ENCODE peak calls at places on chromosomes 4 and X, in four cellular contexts. N, V, Q and L are unnamed samples.

GRCh38 chr4:159035570-159035969 is 67.3 kb upstream of the RAPGEF2 start:
- DNase-seq in N (no peak), V (no peak), Q (no peak), L (no peak)

GRCh38 chr4:181957088-181957487 is 286.1 kb upstream of the TENM3 start:
- DNase-seq in N (peak), V (no peak), Q (no peak), L (peak)

GRCh38 chrX:150088766-150089518 is 150.7 kb upstream of the EOLA2 start:
- DNase-seq in N (no peak), V (no peak), Q (no peak), L (no peak)

GRCh38 chrX:86604620-86605019 is 456.4 kb downstream of the DACH2 start:
- DNase-seq in N (no peak), V (no peak), Q (no peak), L (no peak)

GRCh38 chr4:164304240-164304639 is 449.7 kb upstream of the SMIM31 start:
- DNase-seq in N (no peak), V (no peak), Q (no peak), L (no peak)

GRCh38 chrX:13646154-13646549 is 6.8 kb upstream of the TCEANC start:
- DNase-seq in N (peak), V (no peak), Q (peak), L (peak)

GRCh38 chrX:42902513-42902912 is 124.5 kb upstream of the PPP1R2C start:
- DNase-seq in N (no peak), V (no peak), Q (no peak), L (no peak)

GRCh38 chr4:140947507-140947906 is 185.8 kb downstream of the RNF150 start:
- DNase-seq in N (peak), V (no peak), Q (no peak), L (peak)

GRCh38 chr4:80340036-80340435 is 4.5 kb downstream of the CFAP299 start:
- DNase-seq in N (peak), V (no peak), Q (no peak), L (no peak)

GRCh38 chr4:3291969-3292570 is 751 bp upstream of the RGS12 start:
- DNase-seq in N (peak), V (no peak), Q (no peak), L (no peak)

GRCh38 chr4:25702848-25703247 is 47.2 kb downstream of the SLC34A2 start:
- DNase-seq in N (peak), V (no peak), Q (no peak), L (no peak)

GRCh38 chr4:72858328-72858727 is 211.2 kb downstream of the COX18 start:
- DNase-seq in N (peak), V (no peak), Q (no peak), L (no peak)

GRCh38 chr4:121479801-121480200 is 99.0 kb upstream of the QRFPR start:
- DNase-seq in N (peak), V (no peak), Q (no peak), L (no peak)

GRCh38 chr4:40990899-40991265 is 223.5 kb downstream of the APBB2 start:
- DNase-seq in N (no peak), V (no peak), Q (no peak), L (no peak)

GRCh38 chr4:572594-572993 is 3.5 kb downstream of the TMEM271 start:
- DNase-seq in N (no peak), V (no peak), Q (no peak), L (no peak)

GRCh38 chr4:79662651-79663050 is 254.6 kb upstream of the GK2 start:
- DNase-seq in N (no peak), V (no peak), Q (no peak), L (no peak)

GRCh38 chrX:11944486-11944885 is 186.4 kb downstream of the MSL3 start:
- DNase-seq in N (peak), V (no peak), Q (no peak), L (peak)

GRCh38 chr4:42398448-42399355 is 1.4 kb downstream of the SHISA3 start:
- DNase-seq in N (no peak), V (no peak), Q (no peak), L (peak)

GRCh38 chr4:156295676-156296075 is 342.0 kb upstream of the CTSO start:
- DNase-seq in N (no peak), V (no peak), Q (no peak), L (no peak)

GRCh38 chr4:56906534-56906933 is 1.2 kb upstream of the REST start:
- DNase-seq in N (no peak), V (no peak), Q (no peak), L (no peak)

GRCh38 chr4:38601244-38601915 is 62.6 kb upstream of the KLF3 start:
- DNase-seq in N (peak), V (no peak), Q (no peak), L (peak)

GRCh38 chr4:78032929-78033328 is 24.2 kb upstream of the FRAS1 start:
- DNase-seq in N (no peak), V (no peak), Q (no peak), L (no peak)

GRCh38 chrX:101619336-101619735 is 1.5 kb upstream of the ARMCX6 start:
- DNase-seq in N (peak), V (no peak), Q (no peak), L (no peak)

GRCh38 chr4:137474711-137475301 is 57.5 kb downstream of the PCDH18 start:
- DNase-seq in N (peak), V (no peak), Q (no peak), L (no peak)

GRCh38 chr4:169256101-169256612 is 14.6 kb downstream of the SH3RF1 start:
- DNase-seq in N (peak), V (no peak), Q (no peak), L (no peak)

GRCh38 chr4:146545102-146545501 is 23.4 kb upstream of the SLC10A7 start:
- DNase-seq in N (peak), V (no peak), Q (no peak), L (peak)

GRCh38 chrX:69130448-69130847 is 34.8 kb downstream of the PJA1 start:
- DNase-seq in N (no peak), V (no peak), Q (no peak), L (no peak)

GRCh38 chrX:72306085-72306801 is 529 bp upstream of the CITED1 start:
- DNase-seq in N (peak), V (no peak), Q (no peak), L (no peak)

GRCh38 chr4:89755210-89755609 is 81.8 kb downstream of the SNCA start:
- DNase-seq in N (peak), V (no peak), Q (no peak), L (peak)

GRCh38 chr4:26028793-26029511 is 114.9 kb downstream of the SMIM20 start:
- DNase-seq in N (no peak), V (peak), Q (peak), L (peak)

GRCh38 chr4:39305902-39306677 is 60.1 kb downstream of the RFC1 start:
- DNase-seq in N (no peak), V (no peak), Q (no peak), L (no peak)

GRCh38 chr4:27000820-27001219 is 140.2 kb downstream of the STIM2 start:
- DNase-seq in N (no peak), V (no peak), Q (no peak), L (no peak)

GRCh38 chr4:109722357-109722756 is 7.5 kb downstream of the PLA2G12A start:
- DNase-seq in N (no peak), V (no peak), Q (no peak), L (no peak)

GRCh38 chr4:151409470-151410313 is 716 bp downstream of the FHIP1A start:
- DNase-seq in N (no peak), V (no peak), Q (no peak), L (no peak)

GRCh38 chrX:23745786-23746185 is 2.7 kb upstream of the ACOT9 start:
- DNase-seq in N (no peak), V (no peak), Q (no peak), L (peak)

GRCh38 chr4:87042986-87043820 is 108.4 kb downstream of the AFF1 start:
- DNase-seq in N (no peak), V (no peak), Q (no peak), L (no peak)

GRCh38 chrX:3518870-3519269 is 172.4 kb upstream of the MXRA5 start:
- DNase-seq in N (peak), V (no peak), Q (no peak), L (no peak)

GRCh38 chr4:55395218-55395528 is 584 bp upstream of the TMEM165 start:
- DNase-seq in N (no peak), V (no peak), Q (no peak), L (no peak)

GRCh38 chr4:76504613-76505465 is 69.8 kb downstream of the SHROOM3 start:
- DNase-seq in N (peak), V (no peak), Q (peak), L (peak)

GRCh38 chr4:119550857-119551532 is 77.6 kb downstream of the PDE5A start:
- DNase-seq in N (no peak), V (no peak), Q (no peak), L (no peak)